ENCODE peak calls at places on chromosomes 3 and 15, in six cellular contexts. R is stimulated activated CD4-positive, alpha-beta T cell treated with anti-CD3 and anti-CD28 coated beads, Interleukin-2, amount 100 ng/mL, for 24 hours; D is stimulated activated CD8-positive, alpha-beta memory T cell treated with anti-CD3 and anti-CD28 coated beads, Interleukin-4, amount 100 ng/mL, for 1 hour; U is posterior cingulate gyrus; P is activated T-helper 9 cell treated with anti-CD3 and anti-CD28 coated beads, Interleukin-2, amount 50 U/mL, for 16 hours; I is mesothelial cell of epicardium. G is an unnamed sample.

GRCh38 chr15:63501256-63502089 is 2.9 kb upstream of the USP3 start:
- DNase-seq in R (no peak), D (no peak), U (no peak), P (peak; percentile 46), I (peak; percentile 59), G (peak; percentile 76)

GRCh38 chr3:186955898-186956696 is 25.8 kb downstream of the ST6GAL1 start:
- DNase-seq in R (no peak), D (no peak), U (no peak), P (no peak), I (no peak), G (no peak)

GRCh38 chr3:52250122-52250521 is 4.6 kb downstream of the PPM1M start:
- DNase-seq in R (no peak), D (no peak), U (no peak), P (no peak), I (no peak), G (no peak)

GRCh38 chr15:63928185-63928852 is 94.6 kb upstream of the HERC1 start:
- DNase-seq in R (no peak), D (no peak), U (no peak), P (no peak), I (no peak), G (no peak)

GRCh38 chr3:101279162-101279561 is 41.2 kb downstream of the IMPG2 start:
- DNase-seq in R (no peak), D (no peak), U (no peak), P (no peak), I (no peak), G (no peak)

GRCh38 chr15:26442680-26443079 is 330.2 kb downstream of the GABRB3 start:
- DNase-seq in R (no peak), D (no peak), U (no peak), P (no peak), I (no peak), G (no peak)

GRCh38 chr3:28949580-28949979 is 331.3 kb upstream of the RBMS3 start:
- DNase-seq in R (no peak), D (no peak), U (no peak), P (no peak), I (no peak), G (no peak)

GRCh38 chr3:29144807-29145206 is 136.1 kb upstream of the RBMS3 start:
- DNase-seq in R (no peak), D (no peak), U (no peak), P (no peak), I (peak; percentile 68), G (no peak)

GRCh38 chr15:42650208-42651066 is 75.0 kb downstream of the STARD9 start:
- DNase-seq in R (peak; percentile 34), D (peak; percentile 9), U (peak; percentile 63), P (no peak), I (peak; percentile 55), G (peak; percentile 21)

GRCh38 chr3:18124501-18124900 is 300.6 kb downstream of the SATB1 start:
- DNase-seq in R (no peak), D (no peak), U (no peak), P (no peak), I (no peak), G (no peak)

GRCh38 chr15:48592221-48592731 is 53.2 kb downstream of the FBN1 start:
- DNase-seq in R (no peak), D (no peak), U (no peak), P (no peak), I (no peak), G (no peak)

GRCh38 chr15:40722934-40723333 is 28.0 kb downstream of the RAD51 start:
- DNase-seq in R (no peak), D (no peak), U (no peak), P (no peak), I (no peak), G (no peak)

GRCh38 chr3:177932750-177933660 is 603.2 kb upstream of the KCNMB2 start:
- DNase-seq in R (no peak), D (no peak), U (no peak), P (no peak), I (no peak), G (no peak)

GRCh38 chr3:76403556-76403955 is 618.2 kb upstream of the ZNF717 start:
- DNase-seq in R (no peak), D (no peak), U (no peak), P (no peak), I (no peak), G (no peak)

GRCh38 chr3:161964856-161965255 is 468.2 kb downstream of the OTOL1 start:
- DNase-seq in R (no peak), D (no peak), U (no peak), P (no peak), I (no peak), G (no peak)

GRCh38 chr3:122513386-122514122 is 1.2 kb downstream of the KPNA1 start:
- DNase-seq in R (no peak), D (no peak), U (no peak), P (no peak), I (no peak), G (no peak)

GRCh38 chr3:136728918-136729317 is 23.3 kb downstream of the STAG1 start:
- DNase-seq in R (no peak), D (no peak), U (no peak), P (no peak), I (no peak), G (no peak)

GRCh38 chr15:47374222-47374621 is 343.1 kb upstream of the SEMA6D start:
- DNase-seq in R (no peak), D (no peak), U (no peak), P (no peak), I (no peak), G (no peak)

GRCh38 chr15:79769081-79769481 is 127.7 kb downstream of the MTHFS start:
- DNase-seq in R (no peak), D (no peak), U (no peak), P (no peak), I (no peak), G (no peak)

GRCh38 chr3:160921020-160921635 is 165.1 kb downstream of the PPM1L start:
- DNase-seq in R (no peak), D (no peak), U (no peak), P (no peak), I (no peak), G (no peak)

GRCh38 chr3:132283440-132283839 is 33.8 kb upstream of the ACP3 start:
- DNase-seq in R (no peak), D (no peak), U (no peak), P (no peak), I (no peak), G (no peak)

GRCh38 chr15:88664151-88664778 is 25.4 kb downstream of the ISG20 start:
- DNase-seq in R (peak; percentile 49), D (no peak), U (no peak), P (no peak), I (peak; percentile 25), G (no peak)

GRCh38 chr3:87498358-87499080 is 222.1 kb upstream of the POU1F1 start:
- DNase-seq in R (no peak), D (no peak), U (no peak), P (no peak), I (no peak), G (no peak)

GRCh38 chr3:42526616-42527367 is 24.3 kb downstream of the VIPR1 start:
- DNase-seq in R (peak; percentile 55), D (no peak), U (no peak), P (peak; percentile 34), I (no peak), G (no peak)

GRCh38 chr3:52230461-52230860 is 5.0 kb upstream of the TLR9 start:
- DNase-seq in R (no peak), D (no peak), U (no peak), P (no peak), I (no peak), G (no peak)

G was measured in pancreas.